ENCODE peak calls at places on chromosomes 16 and 17, in four cellular contexts. A is mesendoderm, O is colonic mucosa, M is trophoblast cell. P is an unnamed sample.

GRCh38 chr17:21373696-21374454 is 2.3 kb upstream of the KCNJ12 start:
- DNase-seq in A (no peak), O (no peak), M (no peak), P (no peak)

GRCh38 chr17:61478026-61478789 is 26.0 kb downstream of the TBX4 start:
- DNase-seq in M (no peak), O (no peak), A (no peak), P (no peak)

GRCh38 chr16:54342001-54342776 is 55.6 kb upstream of the IRX3 start:
- DNase-seq in A (no peak), O (no peak), M (peak), P (no peak)

GRCh38 chr16:89431158-89431584 is 59.2 kb downstream of the ANKRD11 start:
- DNase-seq in M (no peak), A (no peak), O (peak), P (no peak)

GRCh38 chr16:82846806-82847205 is 220.0 kb downstream of the CDH13 start:
- DNase-seq in O (no peak), A (no peak), M (no peak), P (no peak)

GRCh38 chr17:81322271-81323082 is 27.4 kb upstream of the SLC38A10 start:
- DNase-seq in A (peak), O (no peak), M (no peak), P (peak)

GRCh38 chr17:41082565-41083136 is 1.3 kb upstream of the KRTAP4-7 start:
- DNase-seq in O (no peak), A (no peak), M (peak), P (no peak)

GRCh38 chr17:2689411-2690164 is 22.0 kb downstream of the CLUH start:
- DNase-seq in O (no peak), A (no peak), M (no peak), P (peak)

GRCh38 chr16:20308801-20309590 is 18.3 kb downstream of the GP2 start:
- DNase-seq in O (no peak), M (no peak), A (no peak), P (no peak)

GRCh38 chr17:43645765-43646481 is 15.8 kb downstream of the MEOX1 start:
- DNase-seq in M (no peak), O (peak), A (no peak), P (peak)
- H3K4me3 ChIP-seq in M (no peak), O (peak), A (peak), P (peak)

GRCh38 chr17:58324409-58325288 is 3.9 kb downstream of the TSPOAP1 start:
- DNase-seq in M (no peak), A (peak), O (no peak), P (peak)
- H3K4me3 ChIP-seq in M (peak), A (peak), O (peak), P (peak)

GRCh38 chr16:2157480-2158261 is 2.1 kb downstream of the TRAF7 start:
- DNase-seq in A (no peak), M (no peak), O (peak), P (no peak)

GRCh38 chr16:2155091-2156024 is at the start of gene TRAF7:
- DNase-seq in A (peak), M (peak), O (peak), P (peak)

GRCh38 chr16:2156025-2156848 is 655 bp downstream of the TRAF7 start:
- DNase-seq in M (no peak), O (peak), A (peak), P (no peak)

GRCh38 chr16:2158262-2158638 is 2.7 kb downstream of the TRAF7 start:
- DNase-seq in A (no peak), M (no peak), O (no peak), P (no peak)

GRCh38 chr16:2156849-2157224 is 1.3 kb downstream of the TRAF7 start:
- DNase-seq in A (no peak), O (no peak), M (no peak), P (no peak)
- H3K4me3 ChIP-seq in A (peak), O (peak), M (no peak), P (peak)

GRCh38 chr17:29215717-29216116 is 30.9 kb upstream of the CRYBA1 start:
- DNase-seq in A (peak), M (no peak), O (no peak), P (no peak)

GRCh38 chr17:29216181-29216580 is 30.5 kb upstream of the CRYBA1 start:
- DNase-seq in A (no peak), O (no peak), M (no peak), P (no peak)

GRCh38 chr17:29216856-29217255 is 29.8 kb upstream of the CRYBA1 start:
- DNase-seq in A (no peak), O (no peak), M (no peak), P (no peak)

GRCh38 chr17:29215174-29215573 is 31.5 kb upstream of the CRYBA1 start:
- DNase-seq in M (no peak), A (no peak), O (no peak), P (no peak)

GRCh38 chr17:29219378-29220047 is 27.1 kb upstream of the CRYBA1 start:
- DNase-seq in M (peak), A (peak), O (peak), P (peak)
- H3K4me3 ChIP-seq in M (no peak), A (no peak), O (no peak), P (no peak)

GRCh38 chr17:39924691-39925055 is 2.7 kb downstream of the ORMDL3 start:
- DNase-seq in M (no peak), O (no peak), A (no peak), P (no peak)

GRCh38 chr17:39923836-39924690 is 3.3 kb downstream of the ORMDL3 start:
- DNase-seq in O (no peak), A (peak), M (no peak), P (peak)

GRCh38 chr17:39926135-39926587 is 1.2 kb downstream of the ORMDL3 start:
- DNase-seq in O (no peak), A (no peak), M (no peak), P (no peak)

GRCh38 chr17:39926588-39927100 is 757 bp downstream of the ORMDL3 start:
- DNase-seq in M (no peak), A (peak), O (peak), P (peak)

DNA sequence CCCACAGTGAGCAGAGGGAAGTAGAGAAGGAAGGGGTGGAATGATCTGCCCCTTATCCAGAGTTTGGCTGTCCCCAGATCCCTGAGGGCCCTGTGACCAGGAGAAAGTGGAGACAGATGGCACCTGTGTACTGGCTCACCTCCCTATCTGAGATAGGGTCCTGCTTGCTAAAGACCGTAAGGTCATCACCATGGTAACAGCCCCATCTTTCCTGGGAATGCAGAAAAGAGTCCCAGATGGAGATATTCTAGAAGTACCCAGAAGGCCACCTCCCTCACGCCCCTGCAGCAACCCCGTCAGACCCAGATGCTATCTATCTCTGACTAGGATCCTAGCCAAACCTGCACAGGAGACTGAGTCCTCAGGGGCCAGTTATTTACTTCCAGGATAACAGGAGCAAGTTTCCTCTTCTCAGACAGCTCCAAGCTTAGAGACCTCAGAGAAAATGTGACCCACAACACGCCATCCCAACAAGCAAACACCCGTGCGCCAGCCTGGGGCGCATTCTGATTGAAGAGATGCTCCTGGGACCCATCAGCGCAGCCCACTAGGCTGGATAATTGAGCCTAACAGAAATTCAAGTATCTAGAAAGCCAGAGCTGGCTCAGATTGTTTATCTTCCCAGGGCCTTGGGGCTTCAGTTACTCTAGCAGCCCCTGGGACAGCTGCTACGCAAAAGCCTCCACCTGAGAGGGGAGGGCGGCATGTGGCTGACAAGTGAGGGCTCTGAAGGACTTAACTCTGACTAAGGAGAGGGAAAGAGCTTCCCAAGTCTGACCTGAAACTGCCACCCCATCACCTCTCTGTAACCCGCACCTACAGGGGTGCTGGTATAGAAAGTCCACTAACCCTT is 1.9 kb downstream of the ORMDL3 start:
- DNase-seq in M (no peak), A (no peak), O (no peak), P (no peak)
- H3K4me3 ChIP-seq in M (no peak), A (no peak), O (peak), P (no peak)

GRCh38 chr17:78431692-78431958 is 53.2 kb downstream of the PGS1 start:
- DNase-seq in A (no peak), O (no peak), M (no peak), P (no peak)

GRCh38 chr17:78432226-78432894 is 53.9 kb downstream of the PGS1 start:
- DNase-seq in A (no peak), O (no peak), M (no peak), P (peak)

GRCh38 chr17:78434455-78435329 is 56.2 kb downstream of the PGS1 start:
- DNase-seq in A (no peak), M (no peak), O (no peak), P (peak)

GRCh38 chr17:78433780-78434335 is 55.4 kb downstream of the PGS1 start:
- DNase-seq in M (no peak), O (no peak), A (no peak), P (no peak)

DNA sequence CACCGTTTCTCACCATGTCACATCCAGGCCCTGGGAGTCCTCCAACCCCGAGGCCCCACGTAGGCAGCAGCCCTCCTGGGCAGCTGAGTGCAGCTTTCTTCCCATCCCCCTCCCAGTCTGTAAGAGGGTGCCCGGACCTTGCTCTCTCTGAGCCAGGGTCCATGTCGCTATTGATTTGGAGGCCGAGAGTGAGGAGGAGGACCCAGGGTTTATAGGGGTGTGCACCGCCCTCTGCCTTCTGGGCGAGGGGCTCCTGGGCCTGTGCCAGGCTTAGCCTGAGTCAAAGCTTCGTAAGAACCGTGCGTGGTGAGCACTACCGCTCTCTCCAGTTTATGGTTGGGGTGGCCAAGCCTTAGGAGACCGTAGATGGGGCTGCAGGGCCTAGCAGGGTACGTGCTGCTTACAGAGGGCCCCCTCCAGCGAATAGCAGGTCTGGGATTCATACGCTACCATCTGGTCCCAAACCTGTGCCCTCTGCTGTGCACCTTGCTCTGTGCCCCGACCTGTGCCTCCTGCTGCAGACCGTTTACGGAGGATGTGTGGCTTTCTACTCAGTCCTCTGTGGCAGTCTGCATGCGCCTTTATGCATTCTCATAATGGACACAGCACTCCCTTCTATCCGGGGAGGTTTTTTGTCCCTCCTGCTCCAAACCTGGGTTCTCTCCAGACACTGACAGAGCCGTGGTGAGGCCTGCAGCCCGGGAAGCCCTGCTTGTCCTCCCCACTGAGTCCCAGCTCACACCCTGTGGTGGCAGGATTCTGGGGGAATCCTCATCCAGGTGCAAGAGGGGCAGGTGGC is 54.7 kb downstream of the PGS1 start:
- DNase-seq in A (no peak), M (no peak), O (no peak), P (peak)
- H3K4me3 ChIP-seq in A (no peak), M (no peak), O (no peak), P (no peak)

GRCh38 chr16:1535391-1536291 is 2.2 kb downstream of the TMEM204 start:
- DNase-seq in A (no peak), M (no peak), O (no peak), P (peak)
- H3K4me3 ChIP-seq in A (no peak), M (no peak), O (peak), P (no peak)

P was measured in H7.